ENCODE peak calls at places on chromosomes 11 and 22, in eight cellular contexts. One of them, this sample, is unnamed.

GRCh38 chr22:39229075-39229474 is 15.7 kb downstream of the PDGFB start:
- DNase-seq in GM12865: no peak
- DNase-seq in PC-3: no peak
- DNase-seq in MCF 10A: no peak
- DNase-seq in bronchial epithelial cell: no peak
- DNase-seq in mammary epithelial cell: no peak
- DNase-seq in endothelial cell: no peak
- DNase-seq in testis: no peak
- DNase-seq in this sample: no peak

GRCh38 chr22:45598596-45599217 is 72.9 kb upstream of the ATXN10 start:
- DNase-seq in GM12865: no peak
- DNase-seq in PC-3: no peak
- DNase-seq in MCF 10A: no peak
- DNase-seq in bronchial epithelial cell: no peak
- DNase-seq in mammary epithelial cell: no peak
- DNase-seq in endothelial cell: no peak
- DNase-seq in testis: no peak
- DNase-seq in this sample: no peak

GRCh38 chr22:49966041-49966715 is 5.6 kb downstream of the PIM3 start:
- DNase-seq in GM12865: no peak
- DNase-seq in PC-3: no peak
- DNase-seq in MCF 10A: no peak
- DNase-seq in bronchial epithelial cell: no peak
- DNase-seq in mammary epithelial cell: no peak
- DNase-seq in endothelial cell: peak; percentile 6
- DNase-seq in testis: no peak
- DNase-seq in this sample: no peak

GRCh38 chr11:31882951-31883392 is 71.8 kb upstream of the PAX6 start:
- DNase-seq in GM12865: no peak
- DNase-seq in PC-3: peak; percentile 32
- DNase-seq in MCF 10A: peak; percentile 38
- DNase-seq in bronchial epithelial cell: no peak
- DNase-seq in mammary epithelial cell: no peak
- DNase-seq in endothelial cell: no peak
- DNase-seq in testis: no peak
- DNase-seq in this sample: peak; percentile 85

GRCh38 chr11:99316761-99317475 is 296.2 kb downstream of the CNTN5 start:
- DNase-seq in GM12865: no peak
- DNase-seq in PC-3: no peak
- DNase-seq in MCF 10A: no peak
- DNase-seq in bronchial epithelial cell: no peak
- DNase-seq in mammary epithelial cell: no peak
- DNase-seq in endothelial cell: no peak
- DNase-seq in testis: no peak
- DNase-seq in this sample: no peak

GRCh38 chr11:22130462-22131053 is 62.3 kb upstream of the ANO5 start:
- DNase-seq in GM12865: no peak
- DNase-seq in PC-3: peak; percentile 2
- DNase-seq in MCF 10A: peak; percentile 0
- DNase-seq in bronchial epithelial cell: peak; percentile 17
- DNase-seq in mammary epithelial cell: no peak
- DNase-seq in endothelial cell: no peak
- DNase-seq in testis: no peak
- DNase-seq in this sample: no peak

GRCh38 chr11:107457205-107457557 is 444 bp downstream of the CWF19L2 start:
- DNase-seq in GM12865: peak; percentile 49
- DNase-seq in PC-3: no peak
- DNase-seq in MCF 10A: no peak
- DNase-seq in bronchial epithelial cell: peak; percentile 23
- DNase-seq in mammary epithelial cell: no peak
- DNase-seq in endothelial cell: no peak
- DNase-seq in testis: no peak
- DNase-seq in this sample: no peak

GRCh38 chr22:49712195-49712791 is 115.4 kb downstream of the BRD1 start:
- DNase-seq in GM12865: no peak
- DNase-seq in PC-3: peak; percentile 4
- DNase-seq in MCF 10A: no peak
- DNase-seq in bronchial epithelial cell: no peak
- DNase-seq in mammary epithelial cell: no peak
- DNase-seq in endothelial cell: peak; percentile 76
- DNase-seq in testis: peak; percentile 30
- DNase-seq in this sample: no peak

GRCh38 chr11:18371279-18371678 is 23.1 kb upstream of the LDHA start:
- DNase-seq in GM12865: no peak
- DNase-seq in PC-3: no peak
- DNase-seq in MCF 10A: no peak
- DNase-seq in bronchial epithelial cell: no peak
- DNase-seq in mammary epithelial cell: no peak
- DNase-seq in endothelial cell: no peak
- DNase-seq in testis: no peak
- DNase-seq in this sample: peak; percentile 7

GRCh38 chr22:24412274-24412673 is 15.1 kb upstream of the ADORA2A start:
- DNase-seq in GM12865: no peak
- DNase-seq in PC-3: no peak
- DNase-seq in MCF 10A: no peak
- DNase-seq in bronchial epithelial cell: no peak
- DNase-seq in mammary epithelial cell: no peak
- DNase-seq in endothelial cell: no peak
- DNase-seq in testis: no peak
- DNase-seq in this sample: no peak

GRCh38 chr22:44340271-44341239 is 27.8 kb upstream of the SHISAL1 start:
- DNase-seq in GM12865: no peak
- DNase-seq in PC-3: no peak
- DNase-seq in MCF 10A: no peak
- DNase-seq in bronchial epithelial cell: no peak
- DNase-seq in mammary epithelial cell: no peak
- DNase-seq in endothelial cell: no peak
- DNase-seq in testis: no peak
- DNase-seq in this sample: no peak

GRCh38 chr11:112012877-112013276 is 12.3 kb upstream of the DLAT start:
- DNase-seq in GM12865: no peak
- DNase-seq in PC-3: peak; percentile 76
- DNase-seq in MCF 10A: peak; percentile 76
- DNase-seq in bronchial epithelial cell: peak; percentile 25
- DNase-seq in mammary epithelial cell: no peak
- DNase-seq in endothelial cell: no peak
- DNase-seq in testis: no peak
- DNase-seq in this sample: no peak

GRCh38 chr11:12465332-12465731 is 88.0 kb downstream of the PARVA start:
- DNase-seq in GM12865: no peak
- DNase-seq in PC-3: no peak
- DNase-seq in MCF 10A: no peak
- DNase-seq in bronchial epithelial cell: no peak
- DNase-seq in mammary epithelial cell: no peak
- DNase-seq in endothelial cell: no peak
- DNase-seq in testis: no peak
- DNase-seq in this sample: no peak

GRCh38 chr22:30806391-30806861 is 111.8 kb downstream of the OSBP2 start:
- DNase-seq in GM12865: no peak
- DNase-seq in PC-3: peak; percentile 81
- DNase-seq in MCF 10A: peak; percentile 88
- DNase-seq in bronchial epithelial cell: peak; percentile 85
- DNase-seq in mammary epithelial cell: peak; percentile 92
- DNase-seq in endothelial cell: no peak
- DNase-seq in testis: no peak
- DNase-seq in this sample: no peak

GRCh38 chr11:93329936-93330445 is 551 bp upstream of the DEUP1 start:
- DNase-seq in GM12865: no peak
- DNase-seq in PC-3: no peak
- DNase-seq in MCF 10A: no peak
- DNase-seq in bronchial epithelial cell: peak; percentile 8
- DNase-seq in mammary epithelial cell: no peak
- DNase-seq in endothelial cell: peak; percentile 4
- DNase-seq in testis: peak; percentile 41
- DNase-seq in this sample: no peak

GRCh38 chr11:102220728-102221467 is 96.4 kb upstream of the BIRC3 start:
- DNase-seq in GM12865: no peak
- DNase-seq in PC-3: peak; percentile 70
- DNase-seq in MCF 10A: no peak
- DNase-seq in bronchial epithelial cell: no peak
- DNase-seq in mammary epithelial cell: peak; percentile 77
- DNase-seq in endothelial cell: no peak
- DNase-seq in testis: no peak
- DNase-seq in this sample: no peak

GRCh38 chr11:944711-945470 is 19.2 kb downstream of the AP2A2 start:
- DNase-seq in GM12865: no peak
- DNase-seq in PC-3: no peak
- DNase-seq in MCF 10A: no peak
- DNase-seq in bronchial epithelial cell: no peak
- DNase-seq in mammary epithelial cell: no peak
- DNase-seq in endothelial cell: no peak
- DNase-seq in testis: no peak
- DNase-seq in this sample: no peak

GRCh38 chr11:121437686-121438078 is 14.4 kb upstream of the SORL1 start:
- DNase-seq in GM12865: no peak
- DNase-seq in PC-3: no peak
- DNase-seq in MCF 10A: no peak
- DNase-seq in bronchial epithelial cell: no peak
- DNase-seq in mammary epithelial cell: no peak
- DNase-seq in endothelial cell: no peak
- DNase-seq in testis: no peak
- DNase-seq in this sample: no peak

GRCh38 chr22:31230871-31231621 is 18.9 kb downstream of the LIMK2 start:
- DNase-seq in GM12865: peak; percentile 73
- DNase-seq in PC-3: peak; percentile 42
- DNase-seq in MCF 10A: peak; percentile 47
- DNase-seq in bronchial epithelial cell: peak; percentile 54
- DNase-seq in mammary epithelial cell: peak; percentile 16
- DNase-seq in endothelial cell: peak; percentile 44
- DNase-seq in testis: peak; percentile 73
- DNase-seq in this sample: no peak

DNA sequence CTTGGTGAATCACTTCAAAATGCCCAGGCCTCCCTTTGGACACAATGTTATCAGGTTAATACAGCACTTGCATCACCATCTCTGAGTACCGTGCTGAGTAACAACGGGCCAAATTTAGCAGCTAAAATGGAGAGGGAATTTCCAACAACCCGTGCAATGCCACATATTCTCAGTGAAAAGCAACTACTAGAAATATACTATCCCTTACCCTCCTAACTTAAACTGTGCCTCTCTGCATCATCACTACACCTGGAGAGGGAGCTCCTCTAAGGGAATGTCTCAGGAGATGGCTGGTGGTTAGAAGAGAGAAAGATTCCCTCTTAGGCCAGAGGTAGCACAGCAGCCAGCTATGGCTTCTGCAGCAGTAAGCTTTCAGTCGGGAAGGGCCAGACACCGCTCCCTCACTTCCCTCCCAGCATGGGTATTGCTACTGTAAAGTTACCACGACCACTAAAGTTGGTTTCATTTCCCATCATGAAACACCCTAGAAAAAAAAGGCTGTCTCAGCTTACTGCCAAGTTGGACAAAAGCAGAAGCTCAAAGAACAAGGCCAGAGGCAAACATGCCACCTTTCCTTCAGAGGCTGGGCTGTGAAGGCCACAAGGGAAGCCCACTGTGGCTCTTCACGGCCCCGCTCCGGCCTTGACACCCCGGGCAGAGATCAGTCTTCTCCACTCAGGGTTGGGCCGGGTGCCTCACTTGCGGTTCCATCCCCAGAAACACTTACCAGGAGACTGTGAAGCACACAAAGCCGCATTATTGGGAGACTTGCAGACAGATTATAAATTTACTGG is 3.9 kb downstream of the MAML2 start:
- DNase-seq in GM12865: peak; percentile 87
- DNase-seq in PC-3: peak; percentile 60
- DNase-seq in MCF 10A: peak; percentile 86
- DNase-seq in bronchial epithelial cell: peak; percentile 90
- DNase-seq in mammary epithelial cell: peak; percentile 92
- DNase-seq in endothelial cell: no peak
- DNase-seq in testis: peak; percentile 68
- DNase-seq in this sample: no peak
- TF ChIP-seq CTCF in GM12865: no peak
- TF ChIP-seq CTCF in PC-3: peak; percentile 21
- TF ChIP-seq CTCF in MCF 10A: no peak
- TF ChIP-seq CTCF in bronchial epithelial cell: no peak
- TF ChIP-seq CTCF in mammary epithelial cell: no peak
- TF ChIP-seq CTCF in endothelial cell: no peak
- TF ChIP-seq CTCF in testis: no peak
- TF ChIP-seq CTCF in this sample: no peak

GRCh38 chr11:113468666-113469345 is 6.4 kb downstream of the DRD2 start:
- DNase-seq in GM12865: no peak
- DNase-seq in PC-3: no peak
- DNase-seq in MCF 10A: no peak
- DNase-seq in bronchial epithelial cell: no peak
- DNase-seq in mammary epithelial cell: no peak
- DNase-seq in endothelial cell: no peak
- DNase-seq in testis: no peak
- DNase-seq in this sample: no peak
- TF ChIP-seq CTCF in GM12865: no peak
- TF ChIP-seq CTCF in PC-3: no peak
- TF ChIP-seq CTCF in MCF 10A: no peak
- TF ChIP-seq CTCF in bronchial epithelial cell: no peak
- TF ChIP-seq CTCF in mammary epithelial cell: no peak
- TF ChIP-seq CTCF in endothelial cell: no peak
- TF ChIP-seq CTCF in testis: no peak
- TF ChIP-seq CTCF in this sample: no peak

GRCh38 chr11:70326843-70327242 is 56.4 kb downstream of the PPFIA1 start:
- DNase-seq in GM12865: no peak
- DNase-seq in PC-3: no peak
- DNase-seq in MCF 10A: no peak
- DNase-seq in bronchial epithelial cell: no peak
- DNase-seq in mammary epithelial cell: no peak
- DNase-seq in endothelial cell: no peak
- DNase-seq in testis: no peak
- DNase-seq in this sample: no peak

GRCh38 chr11:70326365-70326803 is 55.9 kb downstream of the PPFIA1 start:
- DNase-seq in GM12865: no peak
- DNase-seq in PC-3: no peak
- DNase-seq in MCF 10A: peak; percentile 57
- DNase-seq in bronchial epithelial cell: peak; percentile 40
- DNase-seq in mammary epithelial cell: no peak
- DNase-seq in endothelial cell: no peak
- DNase-seq in testis: peak; percentile 52
- DNase-seq in this sample: no peak

GRCh38 chr11:70322653-70323052 is 52.2 kb downstream of the PPFIA1 start:
- DNase-seq in GM12865: no peak
- DNase-seq in PC-3: no peak
- DNase-seq in MCF 10A: no peak
- DNase-seq in bronchial epithelial cell: no peak
- DNase-seq in mammary epithelial cell: no peak
- DNase-seq in endothelial cell: no peak
- DNase-seq in testis: no peak
- DNase-seq in this sample: no peak

GRCh38 chr11:70323811-70324210 is 53.3 kb downstream of the PPFIA1 start:
- DNase-seq in GM12865: no peak
- DNase-seq in PC-3: no peak
- DNase-seq in MCF 10A: peak; percentile 0
- DNase-seq in bronchial epithelial cell: peak; percentile 32
- DNase-seq in mammary epithelial cell: peak; percentile 13
- DNase-seq in endothelial cell: no peak
- DNase-seq in testis: no peak
- DNase-seq in this sample: no peak

GRCh38 chr11:70324354-70325115 is 54.0 kb downstream of the PPFIA1 start:
- DNase-seq in GM12865: peak; percentile 66
- DNase-seq in PC-3: no peak
- DNase-seq in MCF 10A: no peak
- DNase-seq in bronchial epithelial cell: no peak
- DNase-seq in mammary epithelial cell: no peak
- DNase-seq in endothelial cell: no peak
- DNase-seq in testis: no peak
- DNase-seq in this sample: no peak
- TF ChIP-seq CTCF in GM12865: no peak
- TF ChIP-seq CTCF in PC-3: no peak
- TF ChIP-seq CTCF in MCF 10A: no peak
- TF ChIP-seq CTCF in bronchial epithelial cell: no peak
- TF ChIP-seq CTCF in mammary epithelial cell: no peak
- TF ChIP-seq CTCF in endothelial cell: no peak
- TF ChIP-seq CTCF in testis: no peak
- TF ChIP-seq CTCF in this sample: no peak

GRCh38 chr11:73314121-73314948 is 6.3 kb downstream of the ARHGEF17 start:
- DNase-seq in GM12865: peak; percentile 47
- DNase-seq in PC-3: no peak
- DNase-seq in MCF 10A: no peak
- DNase-seq in bronchial epithelial cell: no peak
- DNase-seq in mammary epithelial cell: peak; percentile 33
- DNase-seq in endothelial cell: no peak
- DNase-seq in testis: no peak
- DNase-seq in this sample: no peak
- TF ChIP-seq CTCF in GM12865: no peak
- TF ChIP-seq CTCF in PC-3: no peak
- TF ChIP-seq CTCF in MCF 10A: no peak
- TF ChIP-seq CTCF in bronchial epithelial cell: no peak
- TF ChIP-seq CTCF in mammary epithelial cell: no peak
- TF ChIP-seq CTCF in endothelial cell: no peak
- TF ChIP-seq CTCF in testis: peak; percentile 7
- TF ChIP-seq CTCF in this sample: no peak

This sample was measured in osteocyte.